ENCODE peak calls at places on chromosomes 3 and 15, in ten cellular contexts. One of them, this sample, is unnamed.

GRCh38 chr3:59680916-59681315 is 631.1 kb upstream of the CFAP20DC start:
- DNase-seq in tibial artery: no peak
- DNase-seq in astrocyte: no peak
- DNase-seq in AG04450: no peak
- DNase-seq in esophagus squamous epithelium: no peak
- DNase-seq in foreskin fibroblast: no peak
- DNase-seq in thoracic aorta: no peak
- DNase-seq in mucosa of descending colon: no peak
- DNase-seq in cardiac muscle cell: no peak
- DNase-seq in HL-60: no peak
- DNase-seq in this sample: no peak

GRCh38 chr3:194280777-194281176 is 70.4 kb downstream of the CPN2 start:
- DNase-seq in tibial artery: peak
- DNase-seq in foreskin fibroblast: no peak
- DNase-seq in AG04450: no peak
- DNase-seq in thoracic aorta: no peak
- DNase-seq in esophagus squamous epithelium: no peak
- DNase-seq in cardiac muscle cell: no peak
- DNase-seq in astrocyte: no peak
- DNase-seq in mucosa of descending colon: no peak
- DNase-seq in HL-60: no peak
- DNase-seq in this sample: no peak

GRCh38 chr3:33146791-33147445 is 33.1 kb downstream of the CRTAP start:
- DNase-seq in foreskin fibroblast: peak
- DNase-seq in AG04450: no peak
- DNase-seq in cardiac muscle cell: no peak
- DNase-seq in esophagus squamous epithelium: no peak
- DNase-seq in tibial artery: no peak
- DNase-seq in mucosa of descending colon: no peak
- DNase-seq in thoracic aorta: no peak
- DNase-seq in HL-60: no peak
- DNase-seq in astrocyte: peak
- DNase-seq in this sample: peak

GRCh38 chr3:179449621-179450020 is 1.6 kb downstream of the GNB4 start:
- DNase-seq in thoracic aorta: no peak
- DNase-seq in AG04450: no peak
- DNase-seq in cardiac muscle cell: no peak
- DNase-seq in mucosa of descending colon: no peak
- DNase-seq in esophagus squamous epithelium: no peak
- DNase-seq in astrocyte: peak
- DNase-seq in tibial artery: no peak
- DNase-seq in HL-60: no peak
- DNase-seq in foreskin fibroblast: peak
- DNase-seq in this sample: peak

GRCh38 chr15:38041576-38041975 is 107.1 kb downstream of the TMCO5A start:
- DNase-seq in HL-60: no peak
- DNase-seq in mucosa of descending colon: no peak
- DNase-seq in AG04450: no peak
- DNase-seq in tibial artery: no peak
- DNase-seq in astrocyte: peak
- DNase-seq in esophagus squamous epithelium: no peak
- DNase-seq in cardiac muscle cell: no peak
- DNase-seq in thoracic aorta: no peak
- DNase-seq in foreskin fibroblast: peak
- DNase-seq in this sample: peak

GRCh38 chr15:66707310-66708160 is 5.5 kb downstream of the SMAD6 start:
- DNase-seq in thoracic aorta: no peak
- DNase-seq in esophagus squamous epithelium: no peak
- DNase-seq in AG04450: no peak
- DNase-seq in foreskin fibroblast: peak
- DNase-seq in mucosa of descending colon: peak
- DNase-seq in HL-60: no peak
- DNase-seq in astrocyte: peak
- DNase-seq in cardiac muscle cell: peak
- DNase-seq in tibial artery: no peak
- DNase-seq in this sample: peak

GRCh38 chr3:65963787-65964707 is 74.7 kb downstream of the MAGI1 start:
- DNase-seq in esophagus squamous epithelium: no peak
- DNase-seq in cardiac muscle cell: no peak
- DNase-seq in AG04450: peak
- DNase-seq in foreskin fibroblast: peak
- DNase-seq in astrocyte: peak
- DNase-seq in thoracic aorta: no peak
- DNase-seq in HL-60: no peak
- DNase-seq in mucosa of descending colon: no peak
- DNase-seq in tibial artery: no peak
- DNase-seq in this sample: peak

GRCh38 chr15:99504071-99504822 is 61.5 kb upstream of the MEF2A start:
- DNase-seq in tibial artery: no peak
- DNase-seq in AG04450: no peak
- DNase-seq in cardiac muscle cell: no peak
- DNase-seq in esophagus squamous epithelium: no peak
- DNase-seq in mucosa of descending colon: no peak
- DNase-seq in HL-60: no peak
- DNase-seq in thoracic aorta: no peak
- DNase-seq in astrocyte: no peak
- DNase-seq in foreskin fibroblast: no peak
- DNase-seq in this sample: no peak

GRCh38 chr3:120017692-120018091 is 76.6 kb downstream of the GSK3B start:
- DNase-seq in AG04450: no peak
- DNase-seq in mucosa of descending colon: no peak
- DNase-seq in tibial artery: no peak
- DNase-seq in esophagus squamous epithelium: no peak
- DNase-seq in foreskin fibroblast: no peak
- DNase-seq in HL-60: no peak
- DNase-seq in cardiac muscle cell: no peak
- DNase-seq in thoracic aorta: no peak
- DNase-seq in astrocyte: no peak
- DNase-seq in this sample: no peak

GRCh38 chr3:23201154-23201838 is 1.8 kb upstream of the UBE2E2 start:
- DNase-seq in cardiac muscle cell: no peak
- DNase-seq in astrocyte: no peak
- DNase-seq in foreskin fibroblast: no peak
- DNase-seq in mucosa of descending colon: no peak
- DNase-seq in thoracic aorta: no peak
- DNase-seq in AG04450: no peak
- DNase-seq in tibial artery: no peak
- DNase-seq in esophagus squamous epithelium: no peak
- DNase-seq in HL-60: no peak
- DNase-seq in this sample: peak

GRCh38 chr3:185943363-185944106 is 5.7 kb upstream of the TRA2B start:
- DNase-seq in esophagus squamous epithelium: peak
- DNase-seq in thoracic aorta: peak
- DNase-seq in mucosa of descending colon: peak
- DNase-seq in astrocyte: peak
- DNase-seq in cardiac muscle cell: peak
- DNase-seq in AG04450: peak
- DNase-seq in foreskin fibroblast: peak
- DNase-seq in tibial artery: peak
- DNase-seq in HL-60: peak
- DNase-seq in this sample: peak

GRCh38 chr15:23422946-23423708 is 23.9 kb downstream of the GOLGA6L2 start:
- DNase-seq in astrocyte: no peak
- DNase-seq in mucosa of descending colon: no peak
- DNase-seq in foreskin fibroblast: no peak
- DNase-seq in cardiac muscle cell: no peak
- DNase-seq in HL-60: no peak
- DNase-seq in esophagus squamous epithelium: no peak
- DNase-seq in thoracic aorta: no peak
- DNase-seq in AG04450: no peak
- DNase-seq in tibial artery: no peak
- DNase-seq in this sample: no peak

DNA sequence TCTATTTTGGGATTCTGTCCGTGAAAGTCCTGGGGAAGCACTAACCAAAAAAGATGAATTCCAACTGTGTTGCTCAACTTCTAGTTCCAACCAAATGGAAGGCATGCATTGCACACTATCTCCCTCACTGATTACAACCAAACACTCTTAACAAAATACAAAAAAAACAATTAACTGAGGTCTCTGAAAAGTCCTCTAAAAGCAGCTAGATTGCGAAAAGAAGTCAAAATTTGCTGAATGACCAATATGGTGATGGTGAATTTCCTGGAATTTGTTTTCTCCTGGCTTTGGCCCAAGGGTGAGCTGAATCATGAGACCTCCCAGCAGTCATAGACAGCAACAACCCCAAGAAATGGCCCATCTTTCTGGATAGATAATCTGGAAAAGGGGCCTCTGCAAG is 28.3 kb downstream of the CYP19A1 start:
- DNase-seq in AG04450: no peak
- DNase-seq in HL-60: no peak
- DNase-seq in thoracic aorta: no peak
- DNase-seq in foreskin fibroblast: peak
- DNase-seq in cardiac muscle cell: no peak
- DNase-seq in esophagus squamous epithelium: no peak
- DNase-seq in astrocyte: peak
- DNase-seq in mucosa of descending colon: no peak
- DNase-seq in tibial artery: peak
- DNase-seq in this sample: peak
- TF ChIP-seq CTCF in AG04450: no peak
- TF ChIP-seq CTCF in HL-60: no peak
- TF ChIP-seq CTCF in thoracic aorta: no peak
- TF ChIP-seq CTCF in foreskin fibroblast: no peak
- TF ChIP-seq CTCF in cardiac muscle cell: no peak
- TF ChIP-seq CTCF in esophagus squamous epithelium: no peak
- TF ChIP-seq CTCF in astrocyte: no peak
- TF ChIP-seq CTCF in mucosa of descending colon: no peak
- TF ChIP-seq CTCF in tibial artery: no peak
- TF ChIP-seq CTCF in this sample: no peak

GRCh38 chr3:9549600-9549999 is 4.0 kb downstream of the LHFPL4 start:
- DNase-seq in foreskin fibroblast: no peak
- DNase-seq in mucosa of descending colon: no peak
- DNase-seq in HL-60: no peak
- DNase-seq in thoracic aorta: no peak
- DNase-seq in AG04450: no peak
- DNase-seq in tibial artery: no peak
- DNase-seq in esophagus squamous epithelium: no peak
- DNase-seq in cardiac muscle cell: no peak
- DNase-seq in astrocyte: no peak
- DNase-seq in this sample: no peak

GRCh38 chr3:9550999-9551398 is 2.6 kb downstream of the LHFPL4 start:
- DNase-seq in mucosa of descending colon: no peak
- DNase-seq in HL-60: no peak
- DNase-seq in tibial artery: no peak
- DNase-seq in foreskin fibroblast: no peak
- DNase-seq in thoracic aorta: no peak
- DNase-seq in esophagus squamous epithelium: no peak
- DNase-seq in cardiac muscle cell: no peak
- DNase-seq in AG04450: no peak
- DNase-seq in astrocyte: no peak
- DNase-seq in this sample: no peak

GRCh38 chr3:9553021-9553948 is at the start of gene LHFPL4:
- DNase-seq in HL-60: no peak
- DNase-seq in foreskin fibroblast: no peak
- DNase-seq in cardiac muscle cell: no peak
- DNase-seq in thoracic aorta: no peak
- DNase-seq in AG04450: no peak
- DNase-seq in mucosa of descending colon: no peak
- DNase-seq in esophagus squamous epithelium: no peak
- DNase-seq in tibial artery: no peak
- DNase-seq in astrocyte: no peak
- DNase-seq in this sample: no peak

GRCh38 chr3:9552252-9552999 is 1.2 kb downstream of the LHFPL4 start:
- DNase-seq in AG04450: peak
- DNase-seq in tibial artery: no peak
- DNase-seq in cardiac muscle cell: peak
- DNase-seq in esophagus squamous epithelium: no peak
- DNase-seq in thoracic aorta: no peak
- DNase-seq in HL-60: no peak
- DNase-seq in mucosa of descending colon: no peak
- DNase-seq in astrocyte: peak
- DNase-seq in foreskin fibroblast: peak
- DNase-seq in this sample: peak

DNA sequence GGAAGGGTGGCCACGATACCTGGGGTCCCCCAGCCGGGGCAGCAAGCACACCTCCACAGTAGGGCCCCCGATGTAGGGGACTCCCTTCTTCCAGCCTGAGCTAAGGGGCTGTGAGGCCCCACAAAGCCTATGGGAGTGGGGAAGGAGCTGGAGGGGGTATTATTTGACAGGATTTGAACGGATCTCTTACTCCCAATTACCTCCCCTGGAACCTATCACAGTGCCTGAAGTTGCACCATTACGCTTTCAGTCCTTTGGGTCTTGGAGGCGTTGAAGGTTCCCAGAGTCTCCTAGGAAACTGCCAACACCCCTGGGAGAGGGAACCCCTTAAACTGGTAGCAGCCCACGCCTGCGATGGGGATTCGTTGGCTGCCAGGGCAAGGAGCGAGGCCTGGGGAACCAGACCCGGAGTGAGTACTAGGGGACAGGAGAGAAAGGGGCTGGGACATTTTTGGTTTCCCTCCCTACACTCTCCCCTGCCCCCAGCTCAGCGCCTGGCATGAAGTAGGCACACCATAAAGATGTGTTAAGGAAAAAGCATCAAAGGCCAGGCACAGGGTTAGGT is 409 bp upstream of the LHFPL4 start:
- DNase-seq in tibial artery: no peak
- DNase-seq in foreskin fibroblast: no peak
- DNase-seq in esophagus squamous epithelium: no peak
- DNase-seq in HL-60: no peak
- DNase-seq in mucosa of descending colon: no peak
- DNase-seq in astrocyte: no peak
- DNase-seq in AG04450: no peak
- DNase-seq in thoracic aorta: no peak
- DNase-seq in cardiac muscle cell: no peak
- DNase-seq in this sample: no peak
- H3K4me3 ChIP-seq in tibial artery: no peak
- H3K4me3 ChIP-seq in foreskin fibroblast: no peak
- H3K4me3 ChIP-seq in esophagus squamous epithelium: no peak
- H3K4me3 ChIP-seq in HL-60: peak
- H3K4me3 ChIP-seq in mucosa of descending colon: no peak
- H3K4me3 ChIP-seq in astrocyte: no peak
- H3K4me3 ChIP-seq in AG04450: no peak
- H3K4me3 ChIP-seq in thoracic aorta: no peak
- H3K4me3 ChIP-seq in cardiac muscle cell: no peak
- H3K4me3 ChIP-seq in this sample: no peak

GRCh38 chr3:12758025-12758830 is 831 bp downstream of the TMEM40 start:
- DNase-seq in thoracic aorta: no peak
- DNase-seq in foreskin fibroblast: peak
- DNase-seq in mucosa of descending colon: no peak
- DNase-seq in HL-60: no peak
- DNase-seq in astrocyte: peak
- DNase-seq in tibial artery: peak
- DNase-seq in cardiac muscle cell: peak
- DNase-seq in AG04450: no peak
- DNase-seq in esophagus squamous epithelium: no peak
- DNase-seq in this sample: peak
- TF ChIP-seq CTCF in thoracic aorta: no peak
- TF ChIP-seq CTCF in foreskin fibroblast: peak
- TF ChIP-seq CTCF in mucosa of descending colon: no peak
- TF ChIP-seq CTCF in HL-60: no peak
- TF ChIP-seq CTCF in astrocyte: no peak
- TF ChIP-seq CTCF in tibial artery: no peak
- TF ChIP-seq CTCF in cardiac muscle cell: no peak
- TF ChIP-seq CTCF in AG04450: no peak
- TF ChIP-seq CTCF in esophagus squamous epithelium: no peak
- TF ChIP-seq CTCF in this sample: no peak

DNA sequence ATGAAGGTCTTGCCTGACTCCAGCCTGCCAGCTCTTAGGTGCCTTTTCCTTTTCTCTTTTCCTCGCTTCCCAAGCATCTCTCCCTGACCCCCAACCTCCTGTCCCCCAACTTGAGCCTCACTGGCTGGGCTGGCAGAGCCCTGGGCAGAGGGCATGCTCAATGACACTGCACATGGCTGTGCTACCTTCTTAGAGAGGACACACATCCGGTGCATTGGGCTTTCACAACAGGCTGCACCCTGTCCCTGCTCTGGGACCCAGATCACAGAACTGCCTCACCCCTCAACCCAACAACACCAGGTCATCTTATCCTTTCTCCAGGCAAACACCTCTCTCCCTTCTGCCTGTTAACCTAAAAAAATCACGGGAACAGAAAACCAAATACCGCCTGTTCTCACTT is 7.5 kb upstream of the ANKDD1A start:
- DNase-seq in mucosa of descending colon: no peak
- DNase-seq in cardiac muscle cell: no peak
- DNase-seq in AG04450: no peak
- DNase-seq in HL-60: no peak
- DNase-seq in esophagus squamous epithelium: no peak
- DNase-seq in thoracic aorta: no peak
- DNase-seq in astrocyte: no peak
- DNase-seq in tibial artery: no peak
- DNase-seq in foreskin fibroblast: no peak
- DNase-seq in this sample: no peak
- H3K4me3 ChIP-seq in mucosa of descending colon: no peak
- H3K4me3 ChIP-seq in cardiac muscle cell: no peak
- H3K4me3 ChIP-seq in AG04450: no peak
- H3K4me3 ChIP-seq in HL-60: no peak
- H3K4me3 ChIP-seq in esophagus squamous epithelium: no peak
- H3K4me3 ChIP-seq in thoracic aorta: no peak
- H3K4me3 ChIP-seq in astrocyte: no peak
- H3K4me3 ChIP-seq in tibial artery: no peak
- H3K4me3 ChIP-seq in foreskin fibroblast: no peak
- H3K4me3 ChIP-seq in this sample: no peak